ENCODE peak calls at places on chromosomes 5 and 9, in seven cellular contexts. E is GM23248, R is neural progenitor cell, P is kidney epithelial cell, W is hepatocyte, Q is stomach, B is aorta. K is an unnamed sample.

GRCh38 chr9:94918038-94918753 is 191.7 kb downstream of the AOPEP start:
- DNase-seq in B (no peak), P (no peak), W (no peak), Q (no peak), E (no peak), R (no peak), K (no peak)

GRCh38 chr5:7795311-7795710 is 55.6 kb downstream of the CFAP90 start:
- DNase-seq in Q (no peak), E (no peak), P (no peak), R (peak; percentile 23), B (no peak), W (no peak), K (no peak)

GRCh38 chr5:54120473-54120872 is 189.9 kb downstream of the ARL15 start:
- DNase-seq in R (no peak), W (no peak), E (no peak), P (no peak), B (no peak), Q (no peak), K (no peak)

GRCh38 chr9:88056876-88057275 is 81.4 kb downstream of the SPATA31C2 start:
- DNase-seq in Q (no peak), P (peak; percentile 61), E (peak; percentile 39), R (no peak), W (no peak), B (no peak), K (no peak)

GRCh38 chr5:158758666-158759065 is 341.1 kb downstream of the EBF1 start:
- DNase-seq in Q (no peak), B (no peak), P (no peak), E (peak; percentile 92), W (no peak), R (no peak), K (no peak)

GRCh38 chr5:43210570-43210969 is 18.5 kb downstream of the NIM1K start:
- DNase-seq in B (no peak), Q (no peak), E (no peak), P (no peak), R (no peak), W (no peak), K (no peak)

GRCh38 chr5:136749016-136749415 is 383.7 kb upstream of the TRPC7 start:
- DNase-seq in B (no peak), R (no peak), E (no peak), W (no peak), Q (no peak), P (no peak), K (no peak)

GRCh38 chr9:83633676-83634075 is 10.7 kb downstream of the IDNK start:
- DNase-seq in W (no peak), R (no peak), P (peak; percentile 26), B (no peak), E (no peak), Q (no peak), K (no peak)

GRCh38 chr5:124859027-124859426 is 112.6 kb upstream of the ZNF608 start:
- DNase-seq in E (peak; percentile 21), B (peak; percentile 71), P (no peak), R (no peak), Q (no peak), W (no peak), K (peak; percentile 41)

GRCh38 chr9:89865357-89865756 is 260.5 kb downstream of the GADD45G start:
- DNase-seq in P (no peak), B (no peak), R (no peak), W (no peak), E (no peak), Q (no peak), K (no peak)

GRCh38 chr9:99357575-99357974 is 135.5 kb downstream of the SEC61B start:
- DNase-seq in Q (no peak), P (no peak), E (peak; percentile 79), R (no peak), W (peak; percentile 36), B (peak; percentile 72), K (peak; percentile 73)

GRCh38 chr9:133534346-133535284 is at the start of gene ADAMTSL2:
- DNase-seq in P (no peak), W (peak; percentile 87), R (peak; percentile 85), B (peak; percentile 74), Q (peak; percentile 73), E (peak; percentile 62), K (peak; percentile 87)

GRCh38 chr9:134340475-134341186 is 14.4 kb downstream of the RXRA start:
- DNase-seq in Q (no peak), R (no peak), E (no peak), W (no peak), P (no peak), B (peak; percentile 76), K (peak; percentile 86)

GRCh38 chr5:43208658-43209057 is 16.6 kb downstream of the NIM1K start:
- DNase-seq in Q (no peak), E (no peak), B (no peak), W (no peak), R (no peak), P (no peak), K (no peak)

GRCh38 chr5:142664634-142665033 is 21.3 kb downstream of the FGF1 start:
- DNase-seq in B (no peak), P (no peak), E (no peak), R (no peak), Q (no peak), W (no peak), K (no peak)

GRCh38 chr9:114006931-114007691 is 71.0 kb downstream of the AMBP start:
- DNase-seq in P (no peak), R (no peak), B (no peak), Q (peak; percentile 24), W (no peak), E (no peak), K (no peak)

GRCh38 chr5:16712600-16712999 is 95.8 kb upstream of the RETREG1 start:
- DNase-seq in B (no peak), Q (no peak), E (no peak), W (no peak), P (no peak), R (no peak), K (no peak)

GRCh38 chr9:80954521-80954920 is 734.8 kb downstream of the TLE1 start:
- DNase-seq in W (no peak), Q (no peak), E (no peak), B (no peak), P (no peak), R (peak; percentile 9), K (no peak)

GRCh38 chr5:151178372-151178771 is 20.8 kb upstream of the ANXA6 start:
- DNase-seq in P (no peak), Q (no peak), E (no peak), B (no peak), W (no peak), R (no peak), K (no peak)

GRCh38 chr5:151174612-151175101 is 17.1 kb upstream of the ANXA6 start:
- DNase-seq in Q (no peak), B (no peak), R (no peak), P (no peak), W (no peak), E (peak; percentile 54), K (peak; percentile 64)

GRCh38 chr5:151178779-151179488 is 21.4 kb upstream of the ANXA6 start:
- DNase-seq in Q (no peak), W (no peak), B (no peak), P (no peak), R (no peak), E (no peak), K (no peak)

GRCh38 chr5:151171521-151171920 is 13.9 kb upstream of the ANXA6 start:
- DNase-seq in R (no peak), W (no peak), Q (no peak), E (no peak), B (no peak), P (no peak), K (no peak)

GRCh38 chr5:151173711-151174611 is 16.4 kb upstream of the ANXA6 start:
- DNase-seq in B (no peak), R (no peak), E (no peak), W (no peak), Q (no peak), P (no peak), K (no peak)
- H3K4me3 ChIP-seq in B (no peak overlapping the region), R (no peak overlapping the region), E (peak overlapping the region; percentile 57), W (no peak overlapping the region), Q (peak overlapping the region; percentile 12), P (no peak overlapping the region), K (no peak overlapping the region)

DNA sequence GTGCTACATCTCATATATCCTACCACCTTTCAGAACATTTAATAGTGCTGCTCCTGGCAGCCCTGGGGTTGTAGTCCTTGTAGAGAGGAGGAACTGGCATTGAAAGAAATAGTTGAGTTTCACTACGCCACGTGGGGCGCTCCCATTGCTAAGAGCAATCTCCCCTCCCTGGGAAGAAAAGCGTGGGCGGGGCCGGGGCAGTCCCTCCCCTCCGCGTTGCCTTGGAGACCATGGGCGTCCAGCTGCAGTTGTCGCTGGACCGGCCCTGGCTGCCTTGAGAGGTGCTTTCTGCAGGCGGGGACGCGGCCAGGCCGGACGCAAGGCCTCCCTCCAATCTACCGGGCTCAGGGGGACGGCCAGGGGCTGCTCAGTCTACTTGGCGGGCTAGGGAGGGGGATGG is 368 bp upstream of the CCDC180 start:
- DNase-seq in R (peak; percentile 97), P (peak; percentile 57), E (peak; percentile 86), B (peak; percentile 83), W (peak; percentile 87), Q (peak; percentile 68), K (peak; percentile 86)
- H3K4me3 ChIP-seq in R (no peak overlapping the region), P (peak overlapping the region; percentile 6), E (peak overlapping the region; percentile 54), B (no peak overlapping the region), W (no peak overlapping the region), Q (peak overlapping the region; percentile 22), K (no peak overlapping the region)

GRCh38 chr5:139298242-139298641 is 4.7 kb downstream of the MATR3 start:
- DNase-seq in R (no peak), W (no peak), B (no peak), E (no peak), Q (no peak), P (no peak), K (no peak)
- H3K4me3 ChIP-seq in R (peak overlapping the region; percentile 79), W (no peak overlapping the region), B (no peak overlapping the region), E (no peak overlapping the region), Q (no peak overlapping the region), P (no peak overlapping the region), K (no peak overlapping the region)

DNA sequence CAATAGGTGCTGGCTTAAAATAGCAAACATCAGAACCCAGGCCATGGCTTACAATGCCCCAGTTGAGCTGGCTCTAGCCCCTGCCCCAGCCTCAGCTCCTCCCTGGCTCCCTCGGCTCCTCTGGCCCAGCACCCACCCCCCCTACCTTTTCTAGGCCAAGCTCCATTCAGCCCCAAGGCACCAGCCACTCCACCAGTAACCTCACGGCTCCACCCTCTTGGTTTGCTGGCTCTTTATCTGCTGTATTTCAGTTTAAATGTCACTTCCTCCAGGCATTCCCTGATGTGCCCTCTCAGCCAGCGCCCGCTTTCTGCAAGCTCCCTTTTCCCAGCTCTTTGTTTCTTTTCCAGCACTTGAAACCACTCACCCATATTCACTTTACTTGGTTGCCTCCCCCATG is 10.6 kb downstream of the C1QTNF2 start:
- DNase-seq in R (no peak), E (peak; percentile 20), W (peak; percentile 27), B (no peak), P (no peak), Q (peak; percentile 50), K (peak; percentile 50)
- H3K4me3 ChIP-seq in R (no peak overlapping the region), E (no peak overlapping the region), W (no peak overlapping the region), B (no peak overlapping the region), P (no peak overlapping the region), Q (no peak overlapping the region), K (no peak overlapping the region)

GRCh38 chr5:129098488-129099183 is 4.1 kb downstream of the ISOC1 start:
- DNase-seq in W (no peak), P (no peak), E (no peak), B (no peak), Q (no peak), R (no peak), K (no peak)
- H3K4me3 ChIP-seq in W (no peak overlapping the region), P (no peak overlapping the region), E (no peak overlapping the region), B (no peak overlapping the region), Q (no peak overlapping the region), R (no peak overlapping the region), K (peak overlapping the region; percentile 73)